ENCODE peak calls at places on chromosomes 1 and 21, in eight cellular contexts. P is HCT116, K is neural progenitor cell, E is GM23338, J is OCI-LY7, C is MM.1S, G is hepatocyte, H is SK-N-SH. F is an unnamed sample.
A peak's percentile ranks its signal among the peaks of the same experiment; 100 is the strongest.

GRCh38 chr1:31843506-31843905 is 27.7 kb upstream of the SPOCD1 start:
- DNase-seq in P (peak; percentile 6), K (no peak), E (peak; percentile 19), J (peak; percentile 73), C (no peak), G (no peak), H (no peak), F (peak; percentile 41)

GRCh38 chr1:168628807-168629206 is 52.4 kb downstream of the XCL1 start:
- DNase-seq in P (peak; percentile 78), K (no peak), E (no peak), J (no peak), C (no peak), G (no peak), H (no peak), F (peak; percentile 98)

GRCh38 chr1:160708118-160708517 is 3.5 kb downstream of the CD48 start:
- DNase-seq in P (no peak), K (no peak), E (no peak), J (peak; percentile 46), C (peak; percentile 39), G (no peak), H (no peak), F (no peak)

GRCh38 chr1:92623187-92623778 is 136.6 kb upstream of the GFI1 start:
- DNase-seq in P (peak; percentile 1), K (no peak), E (no peak), J (peak; percentile 37), C (peak; percentile 48), G (no peak), H (peak; percentile 27), F (peak; percentile 45)

GRCh38 chr1:42847721-42848470 is 1.5 kb downstream of the ZNF691 start:
- DNase-seq in P (no peak), K (no peak), E (no peak), J (peak; percentile 64), C (no peak), G (no peak), H (no peak), F (no peak)

GRCh38 chr1:44602675-44603610 is 71.3 kb downstream of the TMEM53 start:
- DNase-seq in P (no peak), K (no peak), E (no peak), J (no peak), C (no peak), G (no peak), H (peak; percentile 69), F (no peak)

GRCh38 chr1:30388386-30388785 is 335.0 kb downstream of the MATN1 start:
- DNase-seq in P (no peak), K (no peak), E (no peak), J (no peak), C (no peak), G (no peak), H (no peak), F (no peak)

GRCh38 chr21:38126677-38127271 is 130.0 kb upstream of the KCNJ15 start:
- DNase-seq in P (peak; percentile 1), K (peak; percentile 80), E (peak; percentile 85), J (peak; percentile 60), C (peak; percentile 78), G (peak; percentile 87), H (peak; percentile 57), F (peak; percentile 75)

GRCh38 chr1:116751149-116751548 is 3.1 kb upstream of the CD2 start:
- DNase-seq in P (no peak), K (no peak), E (no peak), J (no peak), C (no peak), G (no peak), H (no peak), F (no peak)

GRCh38 chr1:151837197-151837596 is 2.4 kb downstream of the C2CD4D start:
- DNase-seq in P (no peak), K (no peak), E (no peak), J (no peak), C (no peak), G (no peak), H (no peak), F (no peak)

GRCh38 chr1:236214761-236215160 is 67.0 kb downstream of the ERO1B start:
- DNase-seq in P (no peak), K (no peak), E (no peak), J (no peak), C (no peak), G (no peak), H (no peak), F (no peak)

GRCh38 chr1:179586107-179586823 is 5.4 kb upstream of the TDRD5 start:
- DNase-seq in P (no peak), K (peak; percentile 85), E (peak; percentile 78), J (no peak), C (peak; percentile 36), G (peak; percentile 73), H (peak; percentile 93), F (peak; percentile 13)

GRCh38 chr21:46363698-46364097 is 39.7 kb downstream of the PCNT start:
- DNase-seq in P (no peak), K (no peak), E (no peak), J (no peak), C (peak; percentile 5), G (no peak), H (no peak), F (no peak)

GRCh38 chr1:68525781-68526180 is 28.9 kb upstream of the DEPDC1 start:
- DNase-seq in P (no peak), K (no peak), E (no peak), J (no peak), C (no peak), G (no peak), H (no peak), F (peak; percentile 80)

GRCh38 chr1:4411862-4412261 is 242.5 kb upstream of the AJAP1 start:
- DNase-seq in P (no peak), K (no peak), E (no peak), J (no peak), C (peak; percentile 35), G (no peak), H (no peak), F (no peak)

GRCh38 chr21:25639167-25639921 is at the start of gene JAM2:
- DNase-seq in P (no peak), K (peak; percentile 75), E (peak; percentile 75), J (peak; percentile 56), C (peak; percentile 46), G (peak; percentile 52), H (peak; percentile 88), F (no peak)

GRCh38 chr21:25638634-25639166 is 358 bp upstream of the JAM2 start:
- DNase-seq in P (no peak), K (no peak), E (no peak), J (peak; percentile 13), C (no peak), G (no peak), H (no peak), F (no peak)

GRCh38 chr21:25637846-25638245 is 1.2 kb upstream of the JAM2 start:
- DNase-seq in P (no peak), K (no peak), E (no peak), J (no peak), C (no peak), G (no peak), H (no peak), F (no peak)

GRCh38 chr21:25635310-25635709 is 3.7 kb upstream of the JAM2 start:
- DNase-seq in P (no peak), K (no peak), E (no peak), J (no peak), C (no peak), G (no peak), H (no peak), F (no peak)

DNA sequence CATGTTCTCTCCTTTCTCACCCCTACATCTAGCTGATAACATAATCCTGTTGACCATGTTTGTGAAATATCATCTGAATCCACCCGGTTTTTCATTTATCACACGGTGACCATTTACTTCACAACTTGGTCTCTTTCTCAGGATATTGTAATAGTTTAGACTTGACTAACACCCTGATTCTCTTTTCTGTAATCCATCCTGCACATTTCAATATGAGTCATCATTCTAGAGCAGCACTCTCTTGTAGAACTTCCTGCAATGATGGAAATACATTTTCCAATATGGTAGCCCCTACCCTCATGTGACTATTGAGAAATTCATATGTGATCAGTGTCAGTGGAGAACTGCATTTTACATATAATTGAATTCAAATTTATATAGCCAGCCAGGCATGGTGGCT is 2.3 kb upstream of the JAM2 start:
- DNase-seq in P (no peak), K (no peak), E (no peak), J (no peak), C (no peak), G (no peak), H (no peak), F (no peak)
- TF ChIP-seq EZH2phosphoT487 in P (no peak), K (no peak), E (no peak), J (no peak), C (no peak), G (no peak), H (no peak), F (no peak)

DNA sequence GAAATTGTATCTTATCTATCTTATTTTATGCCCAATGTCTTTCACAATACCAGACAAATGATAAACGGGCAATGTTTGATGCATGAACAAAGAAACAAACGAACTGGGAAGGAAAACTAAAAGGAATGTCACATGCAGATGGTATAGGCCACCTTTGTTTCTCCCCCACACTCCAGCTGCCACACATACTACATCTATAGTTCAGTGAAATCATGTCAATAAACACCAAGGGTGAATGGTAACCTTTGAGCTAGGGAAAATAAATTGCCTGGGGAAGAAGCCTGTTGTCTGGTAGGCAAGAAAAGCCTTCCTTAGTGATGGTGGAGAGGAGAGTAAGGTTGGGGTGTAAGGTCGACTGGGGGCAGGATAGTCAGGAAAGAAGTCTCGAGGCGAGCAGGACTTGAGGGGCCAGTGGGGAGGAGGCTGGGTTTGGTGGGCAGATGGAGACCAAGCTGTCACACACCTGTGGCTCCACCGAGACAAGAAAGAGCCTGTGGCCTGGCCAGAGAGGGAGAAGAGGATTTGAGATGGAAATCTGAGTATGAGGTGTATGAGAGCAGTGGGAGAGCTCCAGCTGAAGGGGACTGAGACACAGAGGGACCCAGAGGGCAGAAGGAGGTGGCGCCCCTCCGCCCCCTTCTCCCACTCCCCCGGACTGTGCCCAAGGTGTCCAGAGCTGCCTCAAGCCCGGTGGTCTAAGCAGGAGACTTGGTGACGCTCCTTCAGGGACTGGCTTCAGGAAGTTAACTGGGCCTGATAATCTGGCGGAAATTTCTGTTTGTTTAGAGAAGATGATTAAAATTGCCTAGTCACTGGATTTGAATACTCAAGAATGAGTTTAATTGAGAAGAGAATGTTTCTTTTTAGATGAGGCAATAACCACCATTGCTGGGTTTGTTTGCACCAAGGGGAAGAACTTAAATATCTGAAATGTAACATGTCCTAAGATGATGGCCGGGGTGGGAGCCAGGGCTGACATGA is 37.3 kb downstream of the ATF3 start:
- DNase-seq in P (no peak), K (no peak), E (no peak), J (no peak), C (no peak), G (no peak), H (no peak), F (no peak)
- TF ChIP-seq CTCF in P (no peak), K (no peak), E (no peak), J (no peak), C (no peak), G (no peak), H (no peak), F (no peak)

GRCh38 chr1:27574001-27574781 is 29.8 kb downstream of the AHDC1 start:
- DNase-seq in P (no peak), K (no peak), E (no peak), J (no peak), C (no peak), G (peak; percentile 19), H (no peak), F (no peak)
- H3K4me3 ChIP-seq in P (no peak overlapping the region), K (peak overlapping the region; percentile 43), E (peak overlapping the region; percentile 65), J (no peak overlapping the region), C (no peak overlapping the region), G (no peak overlapping the region), H (no peak overlapping the region), F (no peak overlapping the region)

DNA sequence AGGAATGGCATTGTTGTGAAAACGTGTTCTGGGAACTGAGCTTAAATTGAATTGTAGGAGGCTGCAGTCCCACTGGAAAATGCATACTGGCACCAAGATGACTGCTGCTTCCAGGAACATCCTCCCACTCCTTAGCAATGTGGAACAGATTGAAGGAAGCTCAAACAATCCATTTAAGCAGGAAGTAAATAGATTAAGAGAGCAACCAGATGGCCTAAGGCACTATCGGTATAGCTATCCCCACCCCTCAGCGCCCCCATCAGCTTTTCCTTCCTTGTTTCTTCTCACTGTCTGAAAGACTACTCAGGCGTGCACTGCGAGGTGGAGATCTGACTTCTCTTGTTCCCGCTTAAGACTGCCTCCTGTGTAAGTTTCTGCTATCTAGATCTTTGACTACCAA is 4.0 kb upstream of the IFI16 start:
- DNase-seq in P (no peak), K (peak; percentile 53), E (peak; percentile 53), J (peak; percentile 47), C (no peak), G (no peak), H (no peak), F (no peak)
- TF ChIP-seq EZH2phosphoT487 in P (no peak), K (no peak), E (no peak), J (no peak), C (no peak), G (no peak), H (no peak), F (no peak)